ENCODE peak calls at places on chromosomes 16 and 17, in nine cellular contexts. J, D, C, P, R, W, Z, B and U are unnamed samples.

GRCh38 chr17:73711184-73711583 is 66.9 kb upstream of the SDK2 start:
- DNase-seq in B (no peak), Z (no peak), R (no peak), C (no peak), W (no peak), P (no peak), D (no peak), J (no peak), U (no peak)

GRCh38 chr16:54062361-54063346 is 223.9 kb downstream of the IRX3 start:
- DNase-seq in Z (peak), P (no peak), J (no peak), C (no peak), D (peak), R (no peak), B (no peak), W (no peak), U (no peak)

GRCh38 chr16:85395913-85396878 is 216.9 kb upstream of the GSE1 start:
- DNase-seq in B (peak), R (peak), Z (no peak), P (no peak), W (no peak), C (peak), J (no peak), D (peak), U (no peak)

GRCh38 chr17:59454633-59455105 is 110.7 kb upstream of the DHX40 start:
- DNase-seq in C (no peak), P (no peak), J (no peak), B (no peak), D (no peak), W (no peak), Z (no peak), R (no peak), U (no peak)

GRCh38 chr17:32566303-32566702 is 79.5 kb downstream of the CDK5R1 start:
- DNase-seq in P (no peak), Z (no peak), D (no peak), R (no peak), W (no peak), C (no peak), J (no peak), B (no peak), U (no peak)

GRCh38 chr17:79899584-79899983 is 60.3 kb upstream of the CBX4 start:
- DNase-seq in P (no peak), C (no peak), D (no peak), J (no peak), Z (no peak), R (no peak), W (no peak), B (no peak), U (no peak)

GRCh38 chr16:81170824-81171223 is 67.7 kb upstream of the BCO1 start:
- DNase-seq in R (no peak), Z (no peak), C (no peak), W (no peak), P (no peak), J (peak), D (no peak), B (no peak), U (no peak)

GRCh38 chr17:28827672-28828071 is 14.9 kb downstream of the FAM222B start:
- DNase-seq in Z (no peak), W (no peak), R (no peak), C (no peak), P (no peak), B (no peak), D (no peak), J (no peak), U (no peak)

GRCh38 chr17:1376061-1376460 is 24.0 kb downstream of the YWHAE start:
- DNase-seq in B (no peak), J (no peak), P (no peak), R (no peak), W (no peak), D (no peak), Z (no peak), C (no peak), U (no peak)

GRCh38 chr16:11363927-11364258 is 18.6 kb downstream of the RMI2 start:
- DNase-seq in Z (no peak), J (no peak), D (no peak), B (no peak), W (no peak), C (no peak), R (no peak), P (no peak), U (no peak)

GRCh38 chr17:40103082-40103741 is 2.8 kb upstream of the NR1D1 start:
- DNase-seq in Z (peak), B (no peak), J (no peak), W (no peak), R (no peak), P (no peak), C (no peak), D (no peak), U (peak)

GRCh38 chr16:57372372-57373116 is at the start of gene CX3CL1:
- DNase-seq in Z (peak), B (peak), D (peak), C (peak), P (peak), R (peak), J (peak), W (no peak), U (no peak)

GRCh38 chr17:50684612-50685333 is 22.9 kb downstream of the ANKRD40 start:
- DNase-seq in C (no peak), P (peak), R (peak), W (peak), D (peak), J (peak), B (no peak), Z (no peak), U (no peak)

GRCh38 chr17:58043221-58044181 is 36.5 kb upstream of the SRSF1 start:
- DNase-seq in R (no peak), J (no peak), W (no peak), Z (no peak), D (no peak), C (no peak), P (no peak), B (no peak), U (no peak)

DNA sequence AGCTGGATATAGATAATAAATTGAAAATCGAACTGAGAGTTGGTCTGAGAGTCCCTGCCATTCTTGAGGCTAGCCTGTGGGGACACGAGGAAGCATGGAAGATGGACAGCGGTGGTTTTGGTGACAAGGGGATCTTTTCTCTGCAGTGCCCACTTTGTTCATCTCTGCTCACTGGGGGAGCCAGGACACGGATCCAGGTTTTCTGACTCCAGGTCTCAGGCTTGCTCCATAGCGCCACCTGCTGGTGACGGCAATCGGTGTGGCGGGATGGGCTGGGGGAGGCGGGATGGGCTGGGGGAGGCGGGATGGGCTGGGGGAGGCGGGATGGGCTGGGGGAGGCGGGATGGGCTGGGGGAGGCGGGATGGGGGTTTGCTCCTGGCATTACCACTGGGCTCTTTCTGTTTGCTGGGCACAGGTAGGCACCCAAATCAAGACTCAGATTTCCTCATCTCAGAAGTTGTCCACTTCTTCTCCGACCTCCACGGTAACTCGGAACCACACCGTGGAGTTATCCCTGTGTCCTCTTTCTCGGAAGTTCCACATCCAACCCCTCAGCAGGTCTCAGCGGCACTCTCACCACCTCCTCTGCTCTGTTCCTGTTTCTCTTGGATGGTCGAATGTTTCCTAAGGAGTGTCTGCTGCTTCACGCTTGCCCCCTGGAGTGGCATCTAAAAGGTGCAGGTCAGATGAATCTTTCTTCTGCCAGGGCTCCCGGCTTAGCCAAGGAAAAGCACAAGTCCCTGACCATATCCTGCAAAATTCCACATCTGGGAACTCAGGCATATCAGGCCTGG is 142.4 kb downstream of the CYLD start:
- DNase-seq in C (no peak), J (no peak), R (no peak), P (no peak), Z (no peak), D (peak), B (no peak), W (peak), U (no peak)
- TF ChIP-seq CTCF in C (peak), J (peak), R (peak), P (no peak), Z (no peak), D (peak), B (peak), W (no peak), U (no peak)

DNA sequence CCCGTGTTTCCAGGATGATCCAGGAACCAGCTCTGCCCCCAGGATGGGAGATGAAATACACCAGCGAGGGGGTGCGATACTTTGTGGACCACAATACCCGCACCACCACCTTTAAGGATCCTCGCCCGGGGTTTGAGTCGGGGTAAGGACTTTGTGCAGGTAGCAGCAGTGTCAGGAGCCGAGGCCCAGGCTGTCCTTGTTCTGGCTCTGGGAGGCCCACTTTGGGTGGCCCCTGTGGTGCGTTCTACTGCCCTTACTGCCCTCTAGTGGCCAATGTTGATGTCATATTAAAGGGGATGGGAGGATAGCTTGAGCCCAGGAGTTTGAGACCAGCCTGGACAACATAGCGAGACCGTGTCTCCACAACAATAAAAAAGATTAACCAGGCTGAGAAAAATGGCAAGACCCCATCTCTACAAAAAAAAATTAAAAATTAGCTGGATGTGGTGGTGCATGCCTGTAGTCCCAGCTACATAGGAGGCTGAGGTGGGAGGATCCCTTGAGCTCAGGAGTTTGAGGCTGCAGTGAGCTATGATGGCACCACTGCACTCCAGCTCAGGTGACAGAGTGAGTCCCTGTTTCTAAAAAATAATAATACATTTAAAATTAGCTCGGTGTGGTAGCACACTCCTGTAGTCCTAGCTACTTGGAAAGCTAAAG is 20.9 kb upstream of the CLEC18A start:
- DNase-seq in W (peak), J (peak), C (peak), Z (peak), B (no peak), R (no peak), P (peak), D (peak), U (peak)
- TF ChIP-seq CTCF in W (peak), J (peak), C (peak), Z (peak), B (peak), R (peak), P (peak), D (peak), U (peak)

GRCh38 chr17:36505171-36505570 is 18.7 kb downstream of the ZNHIT3 start:
- DNase-seq in D (no peak), J (no peak), W (no peak), P (no peak), B (no peak), Z (no peak), R (peak), C (no peak), U (no peak)
- TF ChIP-seq CTCF in D (no peak), J (no peak), W (no peak), P (no peak), B (no peak), Z (no peak), R (no peak), C (no peak), U (no peak)

GRCh38 chr16:68069511-68070248 is 15.5 kb upstream of the NFATC3 start:
- DNase-seq in R (peak), D (no peak), J (no peak), W (no peak), C (no peak), Z (peak), P (no peak), B (peak), U (no peak)
- TF ChIP-seq CTCF in R (no peak), D (no peak), J (no peak), W (no peak), C (no peak), Z (no peak), P (no peak), B (no peak), U (no peak)

GRCh38 chr17:74879308-74879707 is 6.5 kb upstream of the FDXR start:
- DNase-seq in P (no peak), W (no peak), C (no peak), D (no peak), B (no peak), R (no peak), J (no peak), Z (no peak), U (no peak)

GRCh38 chr17:74878658-74879057 is 5.9 kb upstream of the FDXR start:
- DNase-seq in J (no peak), C (no peak), Z (no peak), D (no peak), P (no peak), W (no peak), R (no peak), B (no peak), U (no peak)

GRCh38 chr17:74881073-74881472 is 8.3 kb upstream of the FDXR start:
- DNase-seq in J (no peak), R (no peak), D (no peak), B (no peak), W (no peak), P (no peak), Z (no peak), C (no peak), U (no peak)

GRCh38 chr17:74883241-74883750 is 10.1 kb downstream of the FADS6 start:
- DNase-seq in C (no peak), D (no peak), B (no peak), J (no peak), Z (no peak), W (no peak), R (no peak), P (no peak), U (no peak)

GRCh38 chr17:74882517-74883240 is 9.9 kb upstream of the FDXR start:
- DNase-seq in J (no peak), D (no peak), W (no peak), B (no peak), Z (no peak), P (no peak), R (no peak), C (no peak), U (no peak)
- TF ChIP-seq CTCF in J (no peak), D (no peak), W (no peak), B (no peak), Z (no peak), P (no peak), R (no peak), C (no peak), U (no peak)

GRCh38 chr16:13835935-13836334 is 84.0 kb upstream of the ERCC4 start:
- DNase-seq in R (no peak), C (no peak), P (no peak), W (no peak), J (no peak), D (no peak), Z (no peak), B (no peak), U (no peak)

GRCh38 chr16:13835357-13835756 is 84.6 kb upstream of the ERCC4 start:
- DNase-seq in P (no peak), C (peak), Z (no peak), D (no peak), R (no peak), W (no peak), B (no peak), J (no peak), U (no peak)

GRCh38 chr16:13845232-13845631 is 74.7 kb upstream of the ERCC4 start:
- DNase-seq in W (no peak), P (no peak), D (no peak), B (no peak), J (no peak), Z (no peak), C (no peak), R (no peak), U (no peak)

DNA sequence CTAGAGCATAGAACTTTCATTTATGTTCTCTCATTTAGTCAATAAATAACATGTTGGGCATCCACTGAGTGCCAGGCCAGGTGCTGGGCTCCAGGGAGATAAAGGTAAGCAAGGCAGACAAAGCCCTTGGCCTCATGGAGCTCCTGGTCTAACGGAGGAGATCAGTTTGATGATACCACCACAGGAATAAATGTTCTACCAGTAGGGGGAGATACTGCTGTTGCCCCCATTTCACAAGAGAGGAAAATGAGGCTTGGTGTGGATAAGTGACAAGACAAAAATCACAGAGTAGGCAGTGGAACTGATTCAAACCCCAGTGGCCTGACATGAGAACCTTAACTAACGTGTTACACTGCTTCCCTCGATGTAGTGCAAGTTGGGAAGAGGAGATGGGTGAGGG is 80.4 kb upstream of the ERCC4 start:
- DNase-seq in B (no peak), J (no peak), C (no peak), P (no peak), Z (no peak), R (no peak), W (no peak), D (no peak), U (no peak)
- TF ChIP-seq CTCF in B (no peak), J (no peak), C (no peak), P (no peak), Z (no peak), R (no peak), W (no peak), D (no peak), U (no peak)

DNA sequence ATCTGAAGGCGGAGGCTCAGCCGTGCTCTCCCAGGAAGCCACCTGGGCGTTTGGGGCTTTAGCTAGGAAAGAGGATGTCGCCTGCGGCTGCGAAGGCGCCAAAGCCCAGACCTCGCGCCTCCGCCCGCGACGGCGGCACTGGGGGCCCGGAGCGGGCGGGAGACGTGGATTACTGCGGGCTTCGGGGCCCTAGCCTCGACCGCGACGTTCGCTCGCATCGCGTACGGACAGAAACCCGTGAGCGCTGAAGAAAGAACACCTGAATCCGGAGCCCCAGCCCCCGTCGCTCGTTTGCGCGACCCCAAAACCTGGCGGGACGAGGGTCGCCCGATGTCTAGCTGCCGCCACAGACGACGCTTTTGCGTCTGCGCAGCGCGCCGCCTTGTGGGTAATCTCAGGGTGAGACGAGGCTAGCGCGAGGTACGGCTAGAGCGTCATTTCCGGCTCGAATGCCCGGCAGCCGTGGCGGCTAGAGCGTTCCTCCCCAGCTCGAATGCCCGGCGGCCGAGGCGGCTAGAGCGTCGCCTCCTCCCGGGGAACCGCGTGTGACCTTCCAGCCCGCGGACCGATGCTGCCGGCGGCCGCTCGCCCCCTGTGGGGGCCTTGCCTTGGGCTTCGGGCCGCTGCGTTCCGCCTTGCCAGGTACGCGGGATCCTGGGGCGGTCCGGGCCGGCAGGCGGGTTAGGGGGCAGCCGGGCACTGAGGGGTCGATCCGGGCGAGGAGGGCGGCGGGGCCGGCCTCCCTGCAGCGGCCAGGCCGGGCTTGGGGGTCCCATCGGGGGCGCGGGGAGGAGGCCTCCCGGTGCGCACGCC is at the start of gene MRPL12:
- DNase-seq in B (peak), D (peak), R (peak), J (peak), W (peak), Z (peak), C (peak), P (peak), U (peak)
- TF ChIP-seq CTCF in B (peak), D (no peak), R (no peak), J (no peak), W (no peak), Z (peak), C (peak), P (peak), U (no peak)

GRCh38 chr16:89999831-90000574 is 19.3 kb downstream of the DBNDD1 start:
- DNase-seq in P (no peak), D (no peak), Z (no peak), J (no peak), C (no peak), W (no peak), R (no peak), B (no peak), U (no peak)
- TF ChIP-seq CTCF in P (no peak), D (no peak), Z (no peak), J (no peak), C (no peak), W (no peak), R (no peak), B (no peak), U (no peak)

GRCh38 chr16:67247698-67248400 is 568 bp upstream of the FHOD1 start:
- DNase-seq in R (no peak), C (no peak), B (no peak), D (no peak), Z (no peak), P (no peak), J (no peak), W (no peak), U (no peak)

GRCh38 chr16:67249178-67249759 is 490 bp downstream of the SLC9A5 start:
- DNase-seq in W (no peak), R (no peak), D (no peak), P (no peak), J (no peak), Z (no peak), B (no peak), C (no peak), U (no peak)

GRCh38 chr16:67249762-67250327 is 1.1 kb downstream of the SLC9A5 start:
- DNase-seq in J (no peak), B (no peak), P (no peak), W (no peak), R (peak), Z (no peak), C (no peak), D (no peak), U (no peak)

GRCh38 chr16:67246945-67247697 is at the start of gene FHOD1:
- DNase-seq in W (peak), J (peak), Z (peak), D (peak), P (peak), B (peak), R (peak), C (peak), U (peak)

GRCh38 chr16:67248401-67249177 is at the start of gene SLC9A5:
- DNase-seq in P (no peak), C (no peak), W (no peak), D (peak), Z (no peak), R (peak), J (peak), B (peak), U (no peak)
- TF ChIP-seq CTCF in P (no peak), C (no peak), W (no peak), D (peak), Z (peak), R (peak), J (peak), B (no peak), U (no peak)

GRCh38 chr17:27245230-27245696 is 48.7 kb upstream of the WSB1 start:
- DNase-seq in P (peak), R (peak), W (peak), J (peak), B (peak), Z (peak), D (peak), C (peak), U (peak)
- TF ChIP-seq CTCF in P (peak), R (peak), W (peak), J (peak), B (peak), Z (peak), D (peak), C (peak), U (peak)